ENCODE peak calls at places on chromosomes 11 and 22, in ten cellular contexts. Z is OCI-LY7; U is RCC 7860; A is H7; V is activated CD4-positive, CD25-positive, alpha-beta regulatory T cell treated with anti-CD3 and anti-CD28 coated beads, Interleukin-2, amount 50 U/mL, for 16 hours; K is H9; I is GM10248; C is hippocampal formation; G is mucosa of gallbladder; X is ascending aorta. S is an unnamed sample.

GRCh38 chr11:93958991-93959390 is 62.2 kb upstream of the HEPHL1 start:
- DNase-seq in Z (no peak), U (no peak), A (no peak), V (no peak), K (no peak), I (no peak), C (no peak), G (no peak), X (no peak), S (no peak)

GRCh38 chr11:32213223-32213622 is 122.3 kb downstream of the RCN1 start:
- DNase-seq in Z (no peak), U (peak; percentile 93), A (no peak), V (no peak), K (no peak), I (no peak), C (no peak), G (no peak), X (no peak), S (no peak)

GRCh38 chr11:46902694-46903093 is 15.7 kb downstream of the LRP4 start:
- DNase-seq in Z (no peak), U (no peak), A (no peak), V (no peak), K (no peak), I (no peak), C (no peak), G (no peak), X (no peak), S (no peak)

GRCh38 chr11:109892321-109892794 is 200.8 kb upstream of the ZC3H12C start:
- DNase-seq in Z (no peak), U (no peak), A (no peak), V (no peak), K (no peak), I (no peak), C (no peak), G (no peak), X (no peak), S (peak; percentile 21)

GRCh38 chr11:76077575-76078150 is 128.6 kb downstream of the WNT11 start:
- DNase-seq in Z (peak; percentile 8), U (no peak), A (no peak), V (no peak), K (no peak), I (no peak), C (no peak), G (no peak), X (no peak), S (no peak)

GRCh38 chr11:35969089-35970046 is 25.5 kb downstream of the LDLRAD3 start:
- DNase-seq in Z (no peak), U (no peak), A (no peak), V (no peak), K (no peak), I (peak; percentile 20), C (no peak), G (peak; percentile 13), X (no peak), S (no peak)

GRCh38 chr22:48376936-48377335 is 1450.7 kb downstream of the BRD1 start:
- DNase-seq in Z (no peak), U (no peak), A (no peak), V (no peak), K (no peak), I (no peak), C (no peak), G (no peak), X (peak; percentile 27), S (no peak)

GRCh38 chr22:25514436-25514835 is 50.0 kb upstream of the GRK3 start:
- DNase-seq in Z (no peak), U (no peak), A (peak; percentile 39), V (no peak), K (no peak), I (no peak), C (no peak), G (no peak), X (no peak), S (peak; percentile 8)

GRCh38 chr22:39953101-39953500 is 7.1 kb upstream of the TMA7B start:
- DNase-seq in Z (no peak), U (no peak), A (no peak), V (no peak), K (no peak), I (no peak), C (no peak), G (no peak), X (peak; percentile 3), S (no peak)